ENCODE peak calls at places on chromosomes 16 and 17, in four cellular contexts. V, C, A and Y are unnamed samples.

GRCh38 chr16:4176794-4177438 is 60.7 kb upstream of the ADCY9 start:
- DNase-seq in C (no peak), A (peak; percentile 45), V (peak; percentile 88), Y (no peak)

GRCh38 chr16:23132921-23133532 is 16.2 kb downstream of the USP31 start:
- DNase-seq in V (no peak), A (no peak), C (no peak), Y (no peak)

GRCh38 chr16:84478172-84478948 is 26.1 kb downstream of the MEAK7 start:
- DNase-seq in A (no peak), C (no peak), V (peak; percentile 96), Y (no peak)

GRCh38 chr17:34241062-34241461 is 14.0 kb upstream of the CCL2 start:
- DNase-seq in C (no peak), V (no peak), A (no peak), Y (no peak)

GRCh38 chr17:79631640-79632431 is 21.0 kb upstream of the RBFOX3 start:
- DNase-seq in C (no peak), V (no peak), A (no peak), Y (peak; percentile 30)

GRCh38 chr17:68777243-68777855 is 176.2 kb upstream of the FAM20A start:
- DNase-seq in V (peak; percentile 53), C (peak; percentile 74), A (peak; percentile 51), Y (peak; percentile 49)

GRCh38 chr16:984736-985135 is 3.2 kb downstream of the SOX8 start:
- DNase-seq in V (no peak), C (no peak), A (no peak), Y (no peak)

GRCh38 chr17:48717367-48718161 is 4.8 kb downstream of the PRAC1 start:
- DNase-seq in V (no peak), A (no peak), C (no peak), Y (no peak)

GRCh38 chr17:37488607-37489196 is 989 bp upstream of the DUSP14 start:
- DNase-seq in C (peak; percentile 90), V (peak; percentile 98), A (peak; percentile 94), Y (peak; percentile 85)

GRCh38 chr17:6496116-6496481 is 51.8 kb downstream of the PIMREG start:
- DNase-seq in A (no peak), C (peak; percentile 91), V (no peak), Y (peak; percentile 93)

GRCh38 chr16:1766701-1767100 is 4.6 kb downstream of the NME3 start:
- DNase-seq in A (no peak), V (no peak), C (no peak), Y (no peak)

GRCh38 chr17:44007346-44008204 is 3.2 kb downstream of the NAGS start:
- DNase-seq in A (no peak), V (peak; percentile 72), C (no peak), Y (peak; percentile 55)

GRCh38 chr17:19900809-19901208 is 33.1 kb upstream of the ULK2 start:
- DNase-seq in C (no peak), A (no peak), V (no peak), Y (no peak)

GRCh38 chr17:19904924-19905323 is 37.2 kb upstream of the ULK2 start:
- DNase-seq in C (no peak), A (no peak), V (no peak), Y (no peak)

GRCh38 chr17:19905514-19905913 is 37.8 kb upstream of the ULK2 start:
- DNase-seq in V (no peak), C (no peak), A (no peak), Y (no peak)

DNA sequence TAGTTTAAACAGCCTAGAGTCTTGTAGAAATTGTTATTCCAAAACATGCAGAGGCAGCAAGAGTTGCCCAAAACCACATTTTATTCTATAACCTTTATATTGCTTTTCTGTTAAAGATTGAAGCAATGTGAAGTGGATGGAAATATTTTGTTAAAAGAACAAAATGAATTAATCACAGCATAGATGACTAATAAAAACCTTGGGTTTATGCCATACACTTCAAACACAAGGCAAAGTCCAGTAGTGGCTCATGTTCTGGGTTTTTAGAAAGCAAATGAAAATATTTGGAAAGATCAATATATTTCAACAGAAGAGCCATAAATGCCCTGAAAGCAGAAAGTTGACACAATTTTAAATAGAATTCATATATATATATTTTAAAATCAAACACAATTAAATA is 36.7 kb upstream of the ULK2 start:
- DNase-seq in C (no peak), A (no peak), V (peak; percentile 70), Y (no peak)
- H3K27me3 ChIP-seq in C (no peaks in the 10 kb centered on the region), A (no peaks in the 10 kb centered on the region), V (no peaks in the 10 kb centered on the region), Y (no peaks in the 10 kb centered on the region)

DNA sequence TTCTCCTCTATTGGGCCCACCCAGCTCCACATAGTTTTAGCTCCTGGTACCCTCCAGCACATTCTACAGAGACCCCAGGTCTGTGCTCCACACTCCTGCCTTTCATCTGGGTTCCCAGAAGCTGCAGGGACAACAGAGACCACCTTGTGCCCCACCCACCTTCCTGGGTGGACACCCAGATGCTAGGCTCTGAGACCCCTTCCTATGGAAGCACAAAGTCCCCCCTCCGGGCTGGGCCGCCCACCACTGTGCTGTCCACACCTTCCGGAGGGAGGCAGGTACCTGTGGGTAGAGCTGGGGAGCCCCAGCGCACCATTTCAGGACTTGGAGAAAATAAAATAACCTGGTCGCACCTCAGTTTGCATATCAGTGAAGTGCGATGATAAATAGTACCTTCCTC is 224.9 kb upstream of the FOXF1 start:
- DNase-seq in C (no peak), A (no peak), V (no peak), Y (peak; percentile 32)
- H3K27me3 ChIP-seq in C (peaks cover 80% of the 10 kb centered on the region), A (peaks cover 52% of the 10 kb centered on the region), V (peaks cover 63% of the 10 kb centered on the region), Y (peaks cover 67% of the 10 kb centered on the region)

GRCh38 chr17:38583833-38584349 is 21.9 kb downstream of the SRCIN1 start:
- DNase-seq in C (no peak), V (no peak), A (no peak), Y (no peak)

GRCh38 chr17:38585805-38586529 is 19.8 kb downstream of the SRCIN1 start:
- DNase-seq in A (no peak), C (no peak), V (no peak), Y (peak; percentile 52)

GRCh38 chr17:38585056-38585804 is 20.5 kb downstream of the SRCIN1 start:
- DNase-seq in A (no peak), C (no peak), V (no peak), Y (peak; percentile 84)

GRCh38 chr17:38583176-38583575 is 22.6 kb downstream of the SRCIN1 start:
- DNase-seq in A (no peak), C (no peak), V (no peak), Y (no peak)

DNA sequence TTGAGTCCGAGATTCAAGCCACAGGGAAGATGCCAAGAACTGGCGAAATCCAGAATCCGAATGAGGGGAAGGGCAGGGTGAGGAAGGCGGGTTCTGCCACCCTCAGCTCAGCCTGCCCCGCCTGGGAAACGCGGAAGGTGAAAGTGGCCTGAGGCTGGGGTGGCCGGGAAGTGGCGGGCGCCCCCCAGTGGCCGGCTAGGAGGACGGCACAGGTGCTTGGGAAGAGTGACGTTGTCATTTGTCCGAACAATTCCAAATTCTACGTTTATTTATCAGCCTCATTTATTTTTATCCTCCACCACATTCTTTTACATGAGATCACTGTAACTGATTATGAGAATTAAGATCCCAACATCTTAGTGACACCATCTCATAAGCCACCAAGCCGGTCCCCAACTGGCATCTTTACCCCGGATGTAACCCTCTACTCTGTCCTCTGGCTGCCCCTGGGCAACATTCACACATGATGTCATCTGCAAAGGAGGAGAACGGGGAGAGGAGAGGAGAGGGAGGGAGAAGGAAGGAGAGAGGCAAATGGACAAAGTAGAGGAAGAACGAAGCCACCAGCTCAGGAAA is 21.3 kb downstream of the SRCIN1 start:
- DNase-seq in V (peak; percentile 99), C (peak; percentile 75), A (no peak), Y (peak; percentile 95)
- H3K27me3 ChIP-seq in V (peaks cover 38% of the 10 kb centered on the region), C (peaks cover 46% of the 10 kb centered on the region), A (no peaks in the 10 kb centered on the region), Y (peaks cover 19% of the 10 kb centered on the region)

DNA sequence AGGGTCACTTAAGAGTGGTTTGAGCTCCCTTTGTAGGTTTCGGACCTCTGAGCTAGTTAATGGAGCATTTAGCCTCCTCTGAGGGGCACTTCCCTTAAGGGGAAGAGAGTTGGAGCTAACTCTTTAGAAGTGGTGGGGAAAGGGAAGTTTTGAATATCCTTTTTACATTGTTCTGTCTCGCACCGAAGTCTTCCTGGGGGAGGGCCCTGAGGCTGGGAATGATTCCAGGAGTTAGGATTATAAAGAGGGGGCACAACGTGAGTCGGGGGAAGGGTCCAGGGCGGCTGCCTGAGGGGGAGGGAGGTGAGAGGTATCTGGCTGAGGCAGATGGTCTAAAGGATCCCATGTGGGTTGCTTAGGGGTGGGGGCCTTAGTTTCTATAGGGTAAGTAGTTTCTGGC is 32.3 kb downstream of the SEC14L1 start:
- DNase-seq in V (no peak), A (no peak), C (no peak), Y (no peak)
- H3K27me3 ChIP-seq in V (no peaks in the 10 kb centered on the region), A (no peaks in the 10 kb centered on the region), C (no peaks in the 10 kb centered on the region), Y (no peaks in the 10 kb centered on the region)

GRCh38 chr16:73058221-73058615 is 10.3 kb upstream of the ZFHX3 start:
- DNase-seq in C (peak; percentile 62), V (peak; percentile 96), A (no peak), Y (peak; percentile 82)

GRCh38 chr16:73057369-73058210 is 9.7 kb upstream of the ZFHX3 start:
- DNase-seq in A (no peak), C (peak; percentile 58), V (peak; percentile 95), Y (peak; percentile 83)

GRCh38 chr16:73054732-73055481 is 7.0 kb upstream of the ZFHX3 start:
- DNase-seq in V (peak; percentile 80), C (peak; percentile 63), A (no peak), Y (peak; percentile 61)

GRCh38 chr16:73056911-73057310 is 9.0 kb upstream of the ZFHX3 start:
- DNase-seq in A (no peak), V (peak; percentile 64), C (peak; percentile 3), Y (no peak)

GRCh38 chr16:73056383-73056782 is 8.5 kb upstream of the ZFHX3 start:
- DNase-seq in V (no peak), C (peak; percentile 1), A (no peak), Y (no peak)
- H3K27me3 ChIP-seq in V (no peaks in the 10 kb centered on the region), C (peaks cover 83% of the 10 kb centered on the region), A (no peaks in the 10 kb centered on the region), Y (peaks cover 49% of the 10 kb centered on the region)

GRCh38 chr16:89575247-89576172 is at the start of gene CPNE7:
- DNase-seq in V (peak; percentile 95), C (peak; percentile 49), A (no peak), Y (peak; percentile 94)
- H3K27me3 ChIP-seq in V (no peaks in the 10 kb centered on the region), C (peaks cover 24% of the 10 kb centered on the region), A (no peaks in the 10 kb centered on the region), Y (peaks cover 30% of the 10 kb centered on the region)